ENCODE peak calls at places on chromosomes 3 and 15, in six cellular contexts. J is sigmoid colon, X is transverse colon, V is A549, G is uterus, U is adrenal gland. L is an unnamed sample.

GRCh38 chr15:47206358-47206978 is 510.8 kb upstream of the SEMA6D start:
- DNase-seq in V (no peak), X (no peak), G (no peak), U (no peak), J (no peak), L (no peak)

GRCh38 chr3:118501152-118501551 is 533.5 kb downstream of the IGSF11 start:
- DNase-seq in J (peak; percentile 86), X (peak; percentile 60), U (peak; percentile 86), V (peak; percentile 27), G (no peak), L (no peak)

GRCh38 chr3:70308760-70309159 is 3.7 kb downstream of the MDFIC2 start:
- DNase-seq in U (no peak), X (no peak), G (no peak), V (peak; percentile 40), J (no peak), L (no peak)

GRCh38 chr3:101695779-101696372 is 9.4 kb upstream of the RPL24 start:
- DNase-seq in J (no peak), V (peak; percentile 72), U (peak; percentile 52), X (no peak), G (peak; percentile 36), L (no peak)

GRCh38 chr15:47688573-47689086 is 28.7 kb upstream of the SEMA6D start:
- DNase-seq in U (no peak), G (no peak), J (no peak), X (no peak), V (no peak), L (no peak)

GRCh38 chr15:34759992-34760391 is 5.2 kb upstream of the GJD2 start:
- DNase-seq in V (no peak), G (no peak), U (no peak), X (no peak), J (no peak), L (no peak)

GRCh38 chr15:62549345-62549970 is 384.4 kb upstream of the C2CD4B start:
- DNase-seq in G (no peak), X (peak; percentile 40), U (peak; percentile 46), J (no peak), V (peak; percentile 76), L (no peak)

GRCh38 chr3:134366221-134366927 is 7.9 kb downstream of the AMOTL2 start:
- DNase-seq in V (no peak), X (no peak), G (no peak), J (no peak), U (no peak), L (peak; percentile 27)

GRCh38 chr15:92383528-92384326 is 10.0 kb upstream of the ST8SIA2 start:
- DNase-seq in V (peak; percentile 51), J (no peak), X (no peak), U (peak; percentile 10), G (no peak), L (no peak)

GRCh38 chr3:197003461-197004385 is 25.9 kb downstream of the MELTF start:
- DNase-seq in X (peak; percentile 52), G (peak; percentile 26), U (no peak), V (no peak), J (no peak), L (peak; percentile 71)

GRCh38 chr3:39479701-39480414 is 12.4 kb downstream of the MOBP start:
- DNase-seq in U (no peak), J (no peak), V (no peak), G (no peak), X (no peak), L (no peak)

GRCh38 chr3:102514241-102514640 is 79.4 kb downstream of the ZPLD1 start:
- DNase-seq in V (no peak), J (no peak), X (no peak), U (no peak), G (no peak), L (no peak)

GRCh38 chr15:45150997-45151396 is 21.2 kb downstream of the DUOX1 start:
- DNase-seq in G (no peak), V (no peak), J (no peak), U (no peak), X (no peak), L (no peak)

GRCh38 chr15:81001180-81002003 is 669 bp downstream of the TLNRD1 start:
- DNase-seq in G (peak; percentile 47), X (peak; percentile 73), V (peak; percentile 60), J (peak; percentile 79), U (peak; percentile 63), L (peak; percentile 63)

GRCh38 chr15:81000626-81001179 is at the start of gene TLNRD1:
- DNase-seq in X (peak; percentile 94), J (peak; percentile 95), G (peak; percentile 89), V (peak; percentile 95), U (peak; percentile 89), L (peak; percentile 93)

GRCh38 chr15:81000144-81000625 is 538 bp upstream of the TLNRD1 start:
- DNase-seq in X (no peak), V (peak; percentile 36), G (no peak), U (peak; percentile 14), J (no peak), L (no peak)

GRCh38 chr15:80998252-80998651 is 2.5 kb upstream of the TLNRD1 start:
- DNase-seq in J (no peak), U (no peak), X (no peak), G (no peak), V (no peak), L (no peak)

GRCh38 chr15:80999623-81000036 is 1.1 kb upstream of the TLNRD1 start:
- DNase-seq in U (no peak), X (peak; percentile 85), V (no peak), J (no peak), G (no peak), L (peak; percentile 84)
- TF ChIP-seq POLR2A in U (no peak), X (peak; percentile 43), V (no peak), J (no peak), G (no peak), L (no peak)

DNA sequence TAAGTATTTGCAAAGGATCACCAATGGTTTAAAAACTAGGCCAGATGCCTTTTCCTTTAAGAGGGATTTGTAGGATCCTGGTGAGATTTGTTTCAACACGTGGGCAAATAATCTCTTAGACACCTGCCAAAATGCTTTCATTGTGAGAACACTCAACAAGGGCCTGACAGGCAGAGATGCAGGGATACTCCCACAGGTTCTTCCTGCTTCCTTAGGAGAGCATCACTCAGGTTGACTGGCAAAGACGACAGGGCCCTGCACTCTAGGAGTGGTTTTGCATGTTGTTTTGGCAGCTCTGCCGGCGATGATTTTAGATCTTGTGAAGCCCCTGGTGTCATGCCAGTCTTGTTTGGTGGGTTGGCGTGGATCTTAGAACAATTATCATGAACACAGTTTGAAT is 184.5 kb downstream of the NR1D2 start:
- DNase-seq in J (no peak), U (no peak), V (no peak), X (no peak), G (no peak), L (no peak)
- TF ChIP-seq POLR2A in J (no peak), U (no peak), V (no peak), X (no peak), G (no peak), L (no peak)

GRCh38 chr15:89654847-89655805 is at the start of gene KIF7:
- DNase-seq in U (no peak), G (no peak), J (peak; percentile 71), X (no peak), V (peak; percentile 42), L (peak; percentile 45)
- TF ChIP-seq POLR2A in U (no peak), G (peak; percentile 15), J (no peak), X (no peak), V (peak; percentile 42), L (no peak)

GRCh38 chr15:72318408-72318942 is 1.5 kb downstream of the CELF6 start:
- DNase-seq in J (peak; percentile 19), U (no peak), V (peak; percentile 11), X (no peak), G (no peak), L (no peak)

GRCh38 chr15:72315706-72316370 is 4.1 kb downstream of the CELF6 start:
- DNase-seq in U (no peak), V (no peak), G (no peak), X (no peak), J (no peak), L (no peak)

GRCh38 chr15:72313448-72313840 is 6.5 kb downstream of the CELF6 start:
- DNase-seq in U (no peak), X (no peak), G (no peak), V (no peak), J (no peak), L (no peak)

GRCh38 chr15:72312605-72313447 is 7.1 kb downstream of the CELF6 start:
- DNase-seq in V (peak; percentile 82), X (peak; percentile 57), U (peak; percentile 89), G (peak; percentile 30), J (peak; percentile 73), L (peak; percentile 65)

DNA sequence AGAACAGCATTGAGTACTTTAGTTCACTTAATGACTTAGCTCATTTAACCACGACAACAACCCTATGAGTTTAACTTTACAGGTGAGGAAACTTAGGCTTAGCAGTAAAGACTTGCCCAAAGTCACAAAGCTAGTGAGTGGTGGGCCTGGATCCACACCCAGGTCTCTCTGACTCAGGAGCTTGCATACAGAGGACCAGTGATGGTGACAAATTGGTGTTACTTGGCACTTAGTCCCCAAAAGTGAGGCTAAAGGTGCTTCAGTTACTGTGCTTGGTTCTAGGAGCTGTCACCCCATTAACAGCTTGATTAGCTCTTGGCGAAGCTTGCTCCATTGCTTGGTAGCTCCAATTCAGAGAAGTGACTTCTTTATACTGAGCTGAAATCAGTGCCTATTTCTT is 6.1 kb downstream of the CELF6 start:
- DNase-seq in U (no peak), J (no peak), V (no peak), G (no peak), X (no peak), L (no peak)
- TF ChIP-seq POLR2A in U (no peak), J (no peak), V (no peak), G (no peak), X (no peak), L (no peak)

GRCh38 chr15:90402230-90402629 is 14.2 kb downstream of the IQGAP1 start:
- DNase-seq in X (no peak), J (peak; percentile 73), V (peak; percentile 66), G (peak; percentile 50), U (peak; percentile 64), L (no peak)

GRCh38 chr15:90401499-90401898 is 13.5 kb downstream of the IQGAP1 start:
- DNase-seq in X (no peak), U (no peak), V (no peak), G (no peak), J (no peak), L (no peak)

GRCh38 chr15:90400759-90401314 is 12.8 kb downstream of the IQGAP1 start:
- DNase-seq in J (peak; percentile 87), U (peak; percentile 80), V (peak; percentile 94), G (peak; percentile 83), X (peak; percentile 69), L (no peak)

GRCh38 chr15:90402806-90403205 is 14.8 kb downstream of the IQGAP1 start:
- DNase-seq in V (no peak), U (no peak), X (no peak), G (no peak), J (no peak), L (no peak)

DNA sequence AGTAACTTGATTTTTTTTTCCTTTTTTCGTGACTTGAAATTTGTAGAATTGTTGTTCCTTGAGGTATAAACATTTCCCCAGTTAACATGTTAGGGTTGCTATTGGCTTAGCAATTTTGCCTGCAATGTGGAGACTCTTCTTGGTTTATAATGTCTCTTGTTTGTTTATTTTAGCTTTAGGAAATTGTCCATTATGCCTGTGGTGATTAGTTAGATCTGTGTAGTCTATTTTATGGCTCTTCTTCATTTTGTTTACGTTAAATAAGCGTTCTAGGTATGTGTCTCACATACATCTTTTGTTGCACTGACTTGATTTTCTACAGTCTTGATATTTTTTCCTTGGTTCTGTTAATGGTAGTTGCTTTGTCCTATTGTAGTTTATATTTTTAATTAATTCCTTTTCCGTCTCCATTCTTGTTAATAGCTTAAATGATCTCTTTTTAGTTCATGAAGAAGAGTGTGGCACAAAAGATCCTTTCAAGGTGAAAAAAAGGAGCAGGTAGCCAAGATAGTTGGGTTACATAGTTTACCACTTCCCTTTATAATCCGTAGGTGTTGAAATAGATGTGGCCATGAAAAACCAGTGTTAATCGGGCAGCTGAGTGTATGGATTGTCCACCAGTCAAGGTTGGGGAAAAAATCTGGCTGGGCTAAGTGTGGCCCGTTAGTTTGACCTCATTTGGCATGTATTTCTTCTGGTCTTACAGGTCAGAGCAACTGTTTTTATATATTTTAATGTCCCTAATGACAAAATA is 12.1 kb downstream of the IQGAP1 start:
- DNase-seq in J (no peak), G (no peak), X (no peak), V (no peak), U (no peak), L (no peak)
- TF ChIP-seq POLR2A in J (no peak), G (no peak), X (no peak), V (no peak), U (no peak), L (no peak)

L was measured in Peyer's patch.